ENCODE peak calls at places on chromosomes 7 and 10, in eight cellular contexts. One of them, this sample, is unnamed. For H3K9me3, H3K4me1 and H3K36me3, the result is how much of the 10 kb centered on the place peaks cover.

GRCh38 chr7:151374139-151374538 is 32.5 kb downstream of the NUB1 start:
- DNase-seq in heart right ventricle: no peak
- DNase-seq in tibial nerve: no peak
- DNase-seq in cardiac muscle cell: no peak
- DNase-seq in heart left ventricle: no peak
- DNase-seq in BE2C: no peak
- DNase-seq in CD8-positive, alpha-beta memory T cell: no peak
- DNase-seq in neuronal stem cell: no peak
- DNase-seq in this sample: no peak

GRCh38 chr7:727104-727805 is at the start of gene PRKAR1B:
- DNase-seq in cardiac muscle cell: no peak
- DNase-seq in tibial nerve: no peak
- DNase-seq in heart right ventricle: no peak
- DNase-seq in neuronal stem cell: no peak
- DNase-seq in CD8-positive, alpha-beta memory T cell: no peak
- DNase-seq in heart left ventricle: no peak
- DNase-seq in BE2C: no peak
- DNase-seq in this sample: peak

GRCh38 chr7:362416-363096 is 72.6 kb downstream of the FOXL3 start:
- DNase-seq in heart right ventricle: peak
- DNase-seq in CD8-positive, alpha-beta memory T cell: peak
- DNase-seq in neuronal stem cell: no peak
- DNase-seq in heart left ventricle: peak
- DNase-seq in tibial nerve: no peak
- DNase-seq in BE2C: no peak
- DNase-seq in cardiac muscle cell: no peak
- DNase-seq in this sample: no peak

GRCh38 chr10:47057471-47057870 is 146.2 kb downstream of the PTPN20 start:
- DNase-seq in heart left ventricle: no peak
- DNase-seq in cardiac muscle cell: no peak
- DNase-seq in neuronal stem cell: no peak
- DNase-seq in tibial nerve: no peak
- DNase-seq in BE2C: no peak
- DNase-seq in heart right ventricle: no peak
- DNase-seq in CD8-positive, alpha-beta memory T cell: no peak
- DNase-seq in this sample: no peak

GRCh38 chr7:43646603-43647313 is 63.9 kb downstream of the STK17A start:
- DNase-seq in heart right ventricle: no peak
- DNase-seq in CD8-positive, alpha-beta memory T cell: no peak
- DNase-seq in heart left ventricle: no peak
- DNase-seq in cardiac muscle cell: peak
- DNase-seq in BE2C: no peak
- DNase-seq in neuronal stem cell: no peak
- DNase-seq in tibial nerve: no peak
- DNase-seq in this sample: peak

GRCh38 chr7:20784311-20785210 is 2.1 kb downstream of the SP8 start:
- DNase-seq in BE2C: no peak
- DNase-seq in cardiac muscle cell: peak
- DNase-seq in heart left ventricle: no peak
- DNase-seq in neuronal stem cell: no peak
- DNase-seq in heart right ventricle: no peak
- DNase-seq in CD8-positive, alpha-beta memory T cell: no peak
- DNase-seq in tibial nerve: no peak
- DNase-seq in this sample: peak

GRCh38 chr7:140982508-140982907 is 32.2 kb downstream of the MRPS33 start:
- DNase-seq in CD8-positive, alpha-beta memory T cell: peak
- DNase-seq in heart right ventricle: no peak
- DNase-seq in neuronal stem cell: no peak
- DNase-seq in BE2C: no peak
- DNase-seq in tibial nerve: no peak
- DNase-seq in heart left ventricle: no peak
- DNase-seq in cardiac muscle cell: no peak
- DNase-seq in this sample: no peak

GRCh38 chr7:112946350-112946749 is 140.3 kb downstream of the GPR85 start:
- DNase-seq in neuronal stem cell: no peak
- DNase-seq in CD8-positive, alpha-beta memory T cell: no peak
- DNase-seq in BE2C: no peak
- DNase-seq in cardiac muscle cell: no peak
- DNase-seq in tibial nerve: no peak
- DNase-seq in heart right ventricle: no peak
- DNase-seq in heart left ventricle: no peak
- DNase-seq in this sample: no peak

GRCh38 chr7:16594061-16594460 is 51.5 kb downstream of the ANKMY2 start:
- DNase-seq in heart right ventricle: no peak
- DNase-seq in cardiac muscle cell: no peak
- DNase-seq in tibial nerve: no peak
- DNase-seq in BE2C: no peak
- DNase-seq in CD8-positive, alpha-beta memory T cell: no peak
- DNase-seq in heart left ventricle: no peak
- DNase-seq in neuronal stem cell: no peak
- DNase-seq in this sample: no peak

GRCh38 chr7:119802147-119802546 is 470.8 kb upstream of the KCND2 start:
- DNase-seq in BE2C: no peak
- DNase-seq in cardiac muscle cell: peak
- DNase-seq in tibial nerve: no peak
- DNase-seq in heart right ventricle: no peak
- DNase-seq in heart left ventricle: no peak
- DNase-seq in CD8-positive, alpha-beta memory T cell: no peak
- DNase-seq in neuronal stem cell: no peak
- DNase-seq in this sample: no peak

GRCh38 chr10:22294694-22295093 is 21.5 kb upstream of the COMMD3 start:
- DNase-seq in neuronal stem cell: no peak
- DNase-seq in BE2C: no peak
- DNase-seq in tibial nerve: no peak
- DNase-seq in heart right ventricle: no peak
- DNase-seq in cardiac muscle cell: no peak
- DNase-seq in heart left ventricle: no peak
- DNase-seq in CD8-positive, alpha-beta memory T cell: no peak
- DNase-seq in this sample: no peak

GRCh38 chr10:43781480-43782361 is 133.0 kb upstream of the ZNF32 start:
- DNase-seq in heart right ventricle: no peak
- DNase-seq in neuronal stem cell: no peak
- DNase-seq in tibial nerve: no peak
- DNase-seq in BE2C: peak
- DNase-seq in CD8-positive, alpha-beta memory T cell: no peak
- DNase-seq in heart left ventricle: no peak
- DNase-seq in cardiac muscle cell: no peak
- DNase-seq in this sample: no peak

GRCh38 chr7:33692956-33693355 is 212.4 kb upstream of the BMPER start:
- DNase-seq in neuronal stem cell: no peak
- DNase-seq in BE2C: no peak
- DNase-seq in cardiac muscle cell: no peak
- DNase-seq in CD8-positive, alpha-beta memory T cell: no peak
- DNase-seq in tibial nerve: no peak
- DNase-seq in heart left ventricle: no peak
- DNase-seq in heart right ventricle: no peak
- DNase-seq in this sample: no peak

GRCh38 chr7:111038185-111038584 is 52.7 kb upstream of the LRRN3 start:
- DNase-seq in neuronal stem cell: no peak
- DNase-seq in cardiac muscle cell: no peak
- DNase-seq in heart right ventricle: no peak
- DNase-seq in tibial nerve: no peak
- DNase-seq in heart left ventricle: no peak
- DNase-seq in BE2C: no peak
- DNase-seq in CD8-positive, alpha-beta memory T cell: no peak
- DNase-seq in this sample: no peak

GRCh38 chr10:114539623-114540022 is 118.5 kb downstream of the ABLIM1 start:
- DNase-seq in cardiac muscle cell: no peak
- DNase-seq in heart right ventricle: no peak
- DNase-seq in tibial nerve: no peak
- DNase-seq in heart left ventricle: no peak
- DNase-seq in CD8-positive, alpha-beta memory T cell: no peak
- DNase-seq in BE2C: no peak
- DNase-seq in neuronal stem cell: no peak
- DNase-seq in this sample: no peak

GRCh38 chr7:127391591-127392181 is 822 bp downstream of the ZNF800 start:
- DNase-seq in heart left ventricle: no peak
- DNase-seq in heart right ventricle: peak
- DNase-seq in cardiac muscle cell: peak
- DNase-seq in neuronal stem cell: peak
- DNase-seq in BE2C: peak
- DNase-seq in tibial nerve: no peak
- DNase-seq in CD8-positive, alpha-beta memory T cell: peak
- DNase-seq in this sample: no peak

GRCh38 chr10:132198381-132199181 is 11.8 kb downstream of the DPYSL4 start:
- DNase-seq in CD8-positive, alpha-beta memory T cell: no peak
- DNase-seq in heart left ventricle: peak
- DNase-seq in neuronal stem cell: no peak
- DNase-seq in BE2C: no peak
- DNase-seq in cardiac muscle cell: no peak
- DNase-seq in tibial nerve: no peak
- DNase-seq in heart right ventricle: no peak
- DNase-seq in this sample: no peak

GRCh38 chr7:32518534-32519140 is 23.3 kb downstream of the AVL9 start:
- DNase-seq in neuronal stem cell: peak
- DNase-seq in tibial nerve: no peak
- DNase-seq in BE2C: no peak
- DNase-seq in CD8-positive, alpha-beta memory T cell: no peak
- DNase-seq in cardiac muscle cell: peak
- DNase-seq in heart left ventricle: no peak
- DNase-seq in heart right ventricle: no peak
- DNase-seq in this sample: peak
- H3K9me3 ChIP-seq in neuronal stem cell: half or more
- H3K9me3 ChIP-seq in tibial nerve: under half
- H3K9me3 ChIP-seq in BE2C: under half
- H3K9me3 ChIP-seq in CD8-positive, alpha-beta memory T cell: under half
- H3K9me3 ChIP-seq in cardiac muscle cell: under half
- H3K9me3 ChIP-seq in heart left ventricle: under half
- H3K9me3 ChIP-seq in heart right ventricle: under half
- H3K9me3 ChIP-seq in this sample: under half

DNA sequence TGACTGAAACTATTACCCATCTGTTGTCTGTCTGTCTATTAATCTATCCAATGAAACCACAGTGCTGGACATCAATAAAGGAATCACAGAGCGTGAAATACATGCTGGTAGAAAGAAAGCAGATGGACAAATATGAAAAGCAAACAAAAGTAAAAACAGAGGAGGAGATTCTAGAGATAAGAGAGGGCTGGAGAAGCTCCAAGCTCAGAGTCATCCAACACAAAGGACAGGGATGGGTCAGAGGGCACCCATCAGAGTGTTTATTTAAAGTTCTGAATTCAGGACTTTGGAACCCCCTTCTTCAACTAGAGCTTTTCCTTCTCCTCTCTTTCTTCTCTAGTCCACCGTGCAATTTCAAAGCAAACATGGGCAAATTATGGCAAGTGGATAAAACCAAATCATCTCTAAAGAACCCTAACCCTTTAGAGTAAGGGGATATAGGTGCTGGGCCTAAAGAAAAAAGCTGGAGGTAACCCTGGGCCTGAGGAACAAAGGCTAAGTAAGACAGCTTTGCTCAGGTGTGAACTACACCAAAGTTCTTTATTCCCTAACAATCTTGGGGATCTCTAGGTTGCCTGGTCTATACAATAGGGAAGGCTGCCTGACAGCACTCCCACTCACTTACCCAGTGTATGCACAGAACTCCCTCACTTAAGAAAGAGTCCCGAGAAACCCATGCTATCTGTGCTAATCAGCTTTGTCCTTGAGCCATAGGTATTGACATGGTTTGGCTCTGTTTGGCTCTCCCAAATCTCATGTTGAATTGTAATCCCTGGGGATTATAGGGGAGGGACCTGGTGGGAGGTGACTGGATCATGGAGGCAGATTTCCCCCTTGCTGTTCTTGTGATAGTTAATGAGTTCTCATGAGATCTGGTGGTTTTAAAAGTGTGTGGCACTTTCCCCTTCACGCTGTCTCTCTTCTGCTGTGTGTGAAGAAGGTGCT is 97.0 kb downstream of the BAMBI start:
- DNase-seq in heart left ventricle: no peak
- DNase-seq in CD8-positive, alpha-beta memory T cell: no peak
- DNase-seq in BE2C: no peak
- DNase-seq in heart right ventricle: no peak
- DNase-seq in neuronal stem cell: no peak
- DNase-seq in cardiac muscle cell: no peak
- DNase-seq in tibial nerve: no peak
- DNase-seq in this sample: no peak
- H3K4me1 ChIP-seq in heart left ventricle: under half
- H3K4me1 ChIP-seq in CD8-positive, alpha-beta memory T cell: under half
- H3K4me1 ChIP-seq in BE2C: under half
- H3K4me1 ChIP-seq in heart right ventricle: under half
- H3K4me1 ChIP-seq in neuronal stem cell: under half
- H3K4me1 ChIP-seq in cardiac muscle cell: under half
- H3K4me1 ChIP-seq in tibial nerve: under half
- H3K4me1 ChIP-seq in this sample: under half

GRCh38 chr10:102379383-102379782 is 16.1 kb upstream of the NFKB2 start:
- DNase-seq in heart left ventricle: no peak
- DNase-seq in BE2C: no peak
- DNase-seq in tibial nerve: no peak
- DNase-seq in CD8-positive, alpha-beta memory T cell: no peak
- DNase-seq in heart right ventricle: no peak
- DNase-seq in cardiac muscle cell: no peak
- DNase-seq in neuronal stem cell: no peak
- DNase-seq in this sample: no peak
- H3K36me3 ChIP-seq in heart left ventricle: half or more
- H3K36me3 ChIP-seq in BE2C: under half
- H3K36me3 ChIP-seq in tibial nerve: half or more
- H3K36me3 ChIP-seq in CD8-positive, alpha-beta memory T cell: under half
- H3K36me3 ChIP-seq in heart right ventricle: half or more
- H3K36me3 ChIP-seq in cardiac muscle cell: under half
- H3K36me3 ChIP-seq in neuronal stem cell: half or more
- H3K36me3 ChIP-seq in this sample: half or more

DNA sequence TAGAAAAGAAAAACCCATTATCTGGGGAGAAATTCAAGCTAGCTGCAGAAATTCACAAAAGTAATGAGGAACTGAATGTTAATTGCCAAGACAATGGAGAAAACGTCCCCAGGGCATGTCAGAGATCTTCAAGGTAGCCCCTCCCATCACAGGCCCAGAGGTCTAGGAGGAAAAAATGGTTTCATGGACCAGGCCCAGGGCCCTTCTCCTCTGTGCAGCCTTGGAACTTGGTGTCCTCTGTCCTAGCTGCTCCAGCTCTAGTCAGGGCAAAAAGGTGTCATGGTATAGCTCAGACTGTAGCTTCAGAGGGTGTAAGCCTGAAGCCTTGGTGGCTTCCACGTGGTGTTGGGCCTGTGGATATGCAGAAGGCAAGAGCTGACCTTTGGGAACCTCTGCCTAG is 411.8 kb downstream of the ADRA2A start:
- DNase-seq in BE2C: no peak
- DNase-seq in heart left ventricle: no peak
- DNase-seq in heart right ventricle: no peak
- DNase-seq in CD8-positive, alpha-beta memory T cell: no peak
- DNase-seq in cardiac muscle cell: no peak
- DNase-seq in neuronal stem cell: no peak
- DNase-seq in tibial nerve: no peak
- DNase-seq in this sample: no peak
- H3K9me3 ChIP-seq in BE2C: under half
- H3K9me3 ChIP-seq in heart left ventricle: under half
- H3K9me3 ChIP-seq in heart right ventricle: half or more
- H3K9me3 ChIP-seq in CD8-positive, alpha-beta memory T cell: under half
- H3K9me3 ChIP-seq in cardiac muscle cell: under half
- H3K9me3 ChIP-seq in neuronal stem cell: under half
- H3K9me3 ChIP-seq in tibial nerve: under half
- H3K9me3 ChIP-seq in this sample: under half

This sample was measured in HAP-1.